ENCODE peak calls at places on chromosomes 11 and 22, in eight cellular contexts. One of them, this sample, is unnamed.

GRCh38 chr22:17997456-17997855 is 26.9 kb downstream of the MICAL3 start:
- DNase-seq in NCI-H1105 treated with DMSO at 0.1 percent for 48 hours: no peak
- DNase-seq in endothelial cell of umbilical vein: no peak
- DNase-seq in NCI-H2171 treated with DMSO at 0.1 percent for 48 hours: no peak
- DNase-seq in endothelial cell: no peak
- DNase-seq in A549: peak
- DNase-seq in G401: no peak
- DNase-seq in KG1: no peak
- DNase-seq in this sample: no peak

GRCh38 chr11:95715777-95716241 is 73.8 kb downstream of the FAM76B start:
- DNase-seq in endothelial cell of umbilical vein: peak
- DNase-seq in A549: no peak
- DNase-seq in NCI-H2171 treated with DMSO at 0.1 percent for 48 hours: peak
- DNase-seq in G401: no peak
- DNase-seq in endothelial cell: peak
- DNase-seq in NCI-H1105 treated with DMSO at 0.1 percent for 48 hours: no peak
- DNase-seq in KG1: peak
- DNase-seq in this sample: no peak

GRCh38 chr22:22948651-22949611 is 61.3 kb downstream of the IGLL5 start:
- DNase-seq in NCI-H2171 treated with DMSO at 0.1 percent for 48 hours: no peak
- DNase-seq in endothelial cell: no peak
- DNase-seq in NCI-H1105 treated with DMSO at 0.1 percent for 48 hours: no peak
- DNase-seq in G401: no peak
- DNase-seq in A549: no peak
- DNase-seq in KG1: no peak
- DNase-seq in endothelial cell of umbilical vein: no peak
- DNase-seq in this sample: no peak

GRCh38 chr22:23847310-23847920 is 8.6 kb upstream of the DERL3 start:
- DNase-seq in endothelial cell of umbilical vein: no peak
- DNase-seq in NCI-H2171 treated with DMSO at 0.1 percent for 48 hours: no peak
- DNase-seq in A549: no peak
- DNase-seq in NCI-H1105 treated with DMSO at 0.1 percent for 48 hours: no peak
- DNase-seq in KG1: no peak
- DNase-seq in endothelial cell: no peak
- DNase-seq in G401: no peak
- DNase-seq in this sample: no peak

GRCh38 chr11:123100378-123101085 is 38.6 kb upstream of the HSPA8 start:
- DNase-seq in G401: peak
- DNase-seq in KG1: no peak
- DNase-seq in endothelial cell: no peak
- DNase-seq in endothelial cell of umbilical vein: no peak
- DNase-seq in A549: no peak
- DNase-seq in NCI-H2171 treated with DMSO at 0.1 percent for 48 hours: no peak
- DNase-seq in NCI-H1105 treated with DMSO at 0.1 percent for 48 hours: no peak
- DNase-seq in this sample: no peak

GRCh38 chr11:130131957-130132850 is 27.4 kb upstream of the ST14 start:
- DNase-seq in endothelial cell: peak
- DNase-seq in NCI-H2171 treated with DMSO at 0.1 percent for 48 hours: peak
- DNase-seq in NCI-H1105 treated with DMSO at 0.1 percent for 48 hours: peak
- DNase-seq in A549: peak
- DNase-seq in endothelial cell of umbilical vein: peak
- DNase-seq in KG1: peak
- DNase-seq in G401: no peak
- DNase-seq in this sample: peak

GRCh38 chr11:125341676-125342075 is 154.4 kb downstream of the FEZ1 start:
- DNase-seq in NCI-H1105 treated with DMSO at 0.1 percent for 48 hours: no peak
- DNase-seq in KG1: no peak
- DNase-seq in NCI-H2171 treated with DMSO at 0.1 percent for 48 hours: no peak
- DNase-seq in endothelial cell: no peak
- DNase-seq in A549: no peak
- DNase-seq in G401: no peak
- DNase-seq in endothelial cell of umbilical vein: no peak
- DNase-seq in this sample: no peak

GRCh38 chr22:17832665-17833064 is 58.4 kb upstream of the BID start:
- DNase-seq in A549: no peak
- DNase-seq in G401: no peak
- DNase-seq in KG1: no peak
- DNase-seq in endothelial cell of umbilical vein: no peak
- DNase-seq in NCI-H2171 treated with DMSO at 0.1 percent for 48 hours: no peak
- DNase-seq in NCI-H1105 treated with DMSO at 0.1 percent for 48 hours: no peak
- DNase-seq in endothelial cell: no peak
- DNase-seq in this sample: no peak

GRCh38 chr11:112366777-112367176 is 106.1 kb upstream of the PLET1 start:
- DNase-seq in G401: no peak
- DNase-seq in NCI-H2171 treated with DMSO at 0.1 percent for 48 hours: no peak
- DNase-seq in endothelial cell: no peak
- DNase-seq in NCI-H1105 treated with DMSO at 0.1 percent for 48 hours: no peak
- DNase-seq in KG1: no peak
- DNase-seq in A549: no peak
- DNase-seq in endothelial cell of umbilical vein: no peak
- DNase-seq in this sample: no peak

GRCh38 chr11:28964811-28965210 is 856.6 kb downstream of the METTL15 start:
- DNase-seq in KG1: no peak
- DNase-seq in endothelial cell: no peak
- DNase-seq in NCI-H2171 treated with DMSO at 0.1 percent for 48 hours: no peak
- DNase-seq in A549: no peak
- DNase-seq in G401: no peak
- DNase-seq in endothelial cell of umbilical vein: no peak
- DNase-seq in NCI-H1105 treated with DMSO at 0.1 percent for 48 hours: no peak
- DNase-seq in this sample: no peak

GRCh38 chr11:60169264-60169915 is 13.5 kb downstream of the MS4A6A start:
- DNase-seq in KG1: no peak
- DNase-seq in endothelial cell: no peak
- DNase-seq in NCI-H1105 treated with DMSO at 0.1 percent for 48 hours: peak
- DNase-seq in A549: peak
- DNase-seq in G401: no peak
- DNase-seq in endothelial cell of umbilical vein: peak
- DNase-seq in NCI-H2171 treated with DMSO at 0.1 percent for 48 hours: no peak
- DNase-seq in this sample: peak

GRCh38 chr11:78930810-78931209 is 356.1 kb upstream of the NARS2 start:
- DNase-seq in NCI-H1105 treated with DMSO at 0.1 percent for 48 hours: no peak
- DNase-seq in endothelial cell: no peak
- DNase-seq in A549: no peak
- DNase-seq in NCI-H2171 treated with DMSO at 0.1 percent for 48 hours: no peak
- DNase-seq in endothelial cell of umbilical vein: no peak
- DNase-seq in KG1: no peak
- DNase-seq in G401: no peak
- DNase-seq in this sample: no peak

GRCh38 chr11:17008099-17008498 is 6.1 kb downstream of the PLEKHA7 start:
- DNase-seq in G401: no peak
- DNase-seq in NCI-H2171 treated with DMSO at 0.1 percent for 48 hours: no peak
- DNase-seq in endothelial cell: no peak
- DNase-seq in endothelial cell of umbilical vein: no peak
- DNase-seq in A549: no peak
- DNase-seq in NCI-H1105 treated with DMSO at 0.1 percent for 48 hours: no peak
- DNase-seq in KG1: no peak
- DNase-seq in this sample: no peak

GRCh38 chr11:9073826-9074225 is 17.6 kb downstream of the SCUBE2 start:
- DNase-seq in KG1: no peak
- DNase-seq in G401: no peak
- DNase-seq in NCI-H1105 treated with DMSO at 0.1 percent for 48 hours: no peak
- DNase-seq in A549: no peak
- DNase-seq in endothelial cell: no peak
- DNase-seq in NCI-H2171 treated with DMSO at 0.1 percent for 48 hours: no peak
- DNase-seq in endothelial cell of umbilical vein: no peak
- DNase-seq in this sample: no peak

GRCh38 chr11:2551131-2551530 is 106.3 kb downstream of the KCNQ1 start:
- DNase-seq in endothelial cell of umbilical vein: no peak
- DNase-seq in KG1: no peak
- DNase-seq in endothelial cell: no peak
- DNase-seq in NCI-H1105 treated with DMSO at 0.1 percent for 48 hours: no peak
- DNase-seq in A549: no peak
- DNase-seq in G401: no peak
- DNase-seq in NCI-H2171 treated with DMSO at 0.1 percent for 48 hours: no peak
- DNase-seq in this sample: no peak

GRCh38 chr22:23066200-23067022 is 3.9 kb upstream of the GNAZ start:
- DNase-seq in A549: no peak
- DNase-seq in KG1: no peak
- DNase-seq in NCI-H2171 treated with DMSO at 0.1 percent for 48 hours: no peak
- DNase-seq in G401: no peak
- DNase-seq in endothelial cell: peak
- DNase-seq in endothelial cell of umbilical vein: no peak
- DNase-seq in NCI-H1105 treated with DMSO at 0.1 percent for 48 hours: no peak
- DNase-seq in this sample: no peak

GRCh38 chr11:104934594-104934993 is 33.8 kb downstream of the CASP4 start:
- DNase-seq in endothelial cell of umbilical vein: no peak
- DNase-seq in NCI-H1105 treated with DMSO at 0.1 percent for 48 hours: no peak
- DNase-seq in A549: no peak
- DNase-seq in KG1: peak
- DNase-seq in G401: no peak
- DNase-seq in endothelial cell: no peak
- DNase-seq in NCI-H2171 treated with DMSO at 0.1 percent for 48 hours: no peak
- DNase-seq in this sample: no peak

GRCh38 chr11:12175694-12176241 is 65.4 kb downstream of the MICAL2 start:
- DNase-seq in NCI-H2171 treated with DMSO at 0.1 percent for 48 hours: no peak
- DNase-seq in A549: peak
- DNase-seq in endothelial cell of umbilical vein: peak
- DNase-seq in KG1: no peak
- DNase-seq in G401: peak
- DNase-seq in endothelial cell: no peak
- DNase-seq in NCI-H1105 treated with DMSO at 0.1 percent for 48 hours: no peak
- DNase-seq in this sample: no peak

GRCh38 chr11:75014129-75014528 is 25.4 kb downstream of the NEU3 start:
- DNase-seq in endothelial cell of umbilical vein: peak
- DNase-seq in G401: no peak
- DNase-seq in NCI-H1105 treated with DMSO at 0.1 percent for 48 hours: no peak
- DNase-seq in NCI-H2171 treated with DMSO at 0.1 percent for 48 hours: no peak
- DNase-seq in A549: peak
- DNase-seq in endothelial cell: no peak
- DNase-seq in KG1: no peak
- DNase-seq in this sample: no peak

GRCh38 chr11:38384568-38384967 is 1786.5 kb upstream of the RAG2 start:
- DNase-seq in NCI-H2171 treated with DMSO at 0.1 percent for 48 hours: no peak
- DNase-seq in NCI-H1105 treated with DMSO at 0.1 percent for 48 hours: no peak
- DNase-seq in endothelial cell: no peak
- DNase-seq in endothelial cell of umbilical vein: no peak
- DNase-seq in G401: no peak
- DNase-seq in KG1: no peak
- DNase-seq in A549: no peak
- DNase-seq in this sample: no peak

GRCh38 chr11:102253018-102253775 is 64.1 kb upstream of the BIRC3 start:
- DNase-seq in KG1: no peak
- DNase-seq in endothelial cell: no peak
- DNase-seq in A549: no peak
- DNase-seq in NCI-H1105 treated with DMSO at 0.1 percent for 48 hours: peak
- DNase-seq in endothelial cell of umbilical vein: no peak
- DNase-seq in G401: no peak
- DNase-seq in NCI-H2171 treated with DMSO at 0.1 percent for 48 hours: no peak
- DNase-seq in this sample: no peak

GRCh38 chr11:69462106-69463045 is 19.1 kb upstream of the LINC01488 start:
- DNase-seq in G401: no peak
- DNase-seq in endothelial cell: no peak
- DNase-seq in NCI-H1105 treated with DMSO at 0.1 percent for 48 hours: no peak
- DNase-seq in NCI-H2171 treated with DMSO at 0.1 percent for 48 hours: no peak
- DNase-seq in A549: no peak
- DNase-seq in KG1: no peak
- DNase-seq in endothelial cell of umbilical vein: no peak
- DNase-seq in this sample: no peak

GRCh38 chr11:119886667-119887230 is 157.7 kb upstream of the NECTIN1 start:
- DNase-seq in endothelial cell: no peak
- DNase-seq in NCI-H2171 treated with DMSO at 0.1 percent for 48 hours: no peak
- DNase-seq in G401: no peak
- DNase-seq in A549: no peak
- DNase-seq in NCI-H1105 treated with DMSO at 0.1 percent for 48 hours: no peak
- DNase-seq in endothelial cell of umbilical vein: no peak
- DNase-seq in KG1: no peak
- DNase-seq in this sample: no peak

GRCh38 chr11:46951864-46952263 is 15.3 kb downstream of the CSTPP1 start:
- DNase-seq in endothelial cell of umbilical vein: peak
- DNase-seq in NCI-H2171 treated with DMSO at 0.1 percent for 48 hours: no peak
- DNase-seq in A549: no peak
- DNase-seq in NCI-H1105 treated with DMSO at 0.1 percent for 48 hours: no peak
- DNase-seq in endothelial cell: no peak
- DNase-seq in G401: no peak
- DNase-seq in KG1: no peak
- DNase-seq in this sample: no peak

GRCh38 chr11:65429069-65429681 is 6.6 kb downstream of the NEAT1 start:
- DNase-seq in endothelial cell of umbilical vein: peak
- DNase-seq in KG1: no peak
- DNase-seq in NCI-H1105 treated with DMSO at 0.1 percent for 48 hours: no peak
- DNase-seq in A549: peak
- DNase-seq in G401: peak
- DNase-seq in endothelial cell: no peak
- DNase-seq in NCI-H2171 treated with DMSO at 0.1 percent for 48 hours: no peak
- DNase-seq in this sample: no peak

GRCh38 chr11:2738551-2739431 is 39.0 kb upstream of the KCNQ1OT1 start:
- DNase-seq in endothelial cell of umbilical vein: no peak
- DNase-seq in KG1: no peak
- DNase-seq in G401: no peak
- DNase-seq in NCI-H1105 treated with DMSO at 0.1 percent for 48 hours: no peak
- DNase-seq in endothelial cell: no peak
- DNase-seq in A549: no peak
- DNase-seq in NCI-H2171 treated with DMSO at 0.1 percent for 48 hours: no peak
- DNase-seq in this sample: no peak

GRCh38 chr11:1763796-1764661 is at the start of gene CTSD:
- DNase-seq in KG1: peak
- DNase-seq in endothelial cell of umbilical vein: peak
- DNase-seq in NCI-H1105 treated with DMSO at 0.1 percent for 48 hours: peak
- DNase-seq in NCI-H2171 treated with DMSO at 0.1 percent for 48 hours: peak
- DNase-seq in G401: peak
- DNase-seq in A549: peak
- DNase-seq in endothelial cell: peak
- DNase-seq in this sample: peak

GRCh38 chr22:42174062-42174461 is 43.5 kb upstream of the CYP2D6 start:
- DNase-seq in G401: no peak
- DNase-seq in NCI-H2171 treated with DMSO at 0.1 percent for 48 hours: no peak
- DNase-seq in NCI-H1105 treated with DMSO at 0.1 percent for 48 hours: no peak
- DNase-seq in endothelial cell of umbilical vein: no peak
- DNase-seq in KG1: no peak
- DNase-seq in A549: no peak
- DNase-seq in endothelial cell: no peak
- DNase-seq in this sample: no peak

GRCh38 chr11:77501748-77502147 is 27.9 kb upstream of the PAK1 start:
- DNase-seq in endothelial cell of umbilical vein: no peak
- DNase-seq in NCI-H2171 treated with DMSO at 0.1 percent for 48 hours: no peak
- DNase-seq in NCI-H1105 treated with DMSO at 0.1 percent for 48 hours: no peak
- DNase-seq in A549: no peak
- DNase-seq in G401: no peak
- DNase-seq in endothelial cell: no peak
- DNase-seq in KG1: peak
- DNase-seq in this sample: no peak